ENCODE peak calls at places on chromosomes 4 and X, in four cellular contexts. T, F, O and K are unnamed samples.

GRCh38 chrX:10071451-10072163 is 85.2 kb upstream of the CLCN4 start:
- DNase-seq in T (no peak), O (no peak), F (peak; percentile 62), K (no peak)

GRCh38 chr4:41611881-41612871 is 74.2 kb downstream of the LIMCH1 start:
- DNase-seq in F (peak; percentile 59), O (no peak), T (no peak), K (no peak)

GRCh38 chr4:184389978-184390518 is 84.3 kb downstream of the IRF2 start:
- DNase-seq in F (no peak), O (no peak), T (no peak), K (no peak)

GRCh38 chrX:155068165-155068564 is 2.8 kb downstream of the CMC4 start:
- DNase-seq in F (peak; percentile 73), T (no peak), O (no peak), K (no peak)

GRCh38 chr4:7873881-7874280 is 65.8 kb downstream of the AFAP1 start:
- DNase-seq in T (no peak), F (no peak), O (no peak), K (no peak)

GRCh38 chr4:118751634-118752293 is 66.6 kb downstream of the METTL14 start:
- DNase-seq in O (no peak), F (peak; percentile 75), T (no peak), K (no peak)

GRCh38 chrX:10017866-10018265 is 50.7 kb downstream of the CLDN34 start:
- DNase-seq in T (no peak), F (peak; percentile 52), O (peak; percentile 77), K (no peak)

GRCh38 chr4:75513529-75514130 is 573 bp downstream of the RCHY1 start:
- DNase-seq in T (no peak), O (no peak), F (peak; percentile 15), K (no peak)

GRCh38 chrX:39418936-39419659 is 617.8 kb downstream of the MID1IP1 start:
- DNase-seq in F (peak; percentile 24), T (no peak), O (no peak), K (no peak)

GRCh38 chrX:68049466-68049865 is 383.8 kb downstream of the OPHN1 start:
- DNase-seq in T (no peak), F (no peak), O (no peak), K (no peak)

GRCh38 chr4:102047616-102048015 is 257.1 kb downstream of the BANK1 start:
- DNase-seq in F (no peak), T (no peak), O (no peak), K (no peak)

GRCh38 chr4:166088576-166088975 is 215.5 kb downstream of the TLL1 start:
- DNase-seq in T (no peak), F (no peak), O (no peak), K (no peak)

GRCh38 chr4:84847978-84848377 is 118.5 kb downstream of the WDFY3 start:
- DNase-seq in T (no peak), O (no peak), F (no peak), K (no peak)

GRCh38 chrX:151974336-151975227 is at the start of gene GABRE:
- DNase-seq in O (no peak), T (no peak), F (peak; percentile 50), K (peak; percentile 2)